ENCODE peak calls at places on chromosomes 2 and 18, in six cellular contexts. One of them, this sample, is unnamed.

GRCh38 chr2:112751451-112752197 is 12.8 kb downstream of the CKAP2L start:
- DNase-seq in A549: no peak
- DNase-seq in HepG2: peak
- DNase-seq in GM12878: no peak
- DNase-seq in NB4: no peak
- DNase-seq in K562: no peak
- DNase-seq in this sample: peak

GRCh38 chr2:95075440-95075885 is 46.1 kb downstream of the MRPS5 start:
- DNase-seq in A549: no peak
- DNase-seq in HepG2: no peak
- DNase-seq in GM12878: no peak
- DNase-seq in NB4: no peak
- DNase-seq in K562: no peak
- DNase-seq in this sample: no peak

GRCh38 chr2:234422242-234422641 is 74.6 kb downstream of the ARL4C start:
- DNase-seq in A549: peak
- DNase-seq in HepG2: peak
- DNase-seq in GM12878: no peak
- DNase-seq in NB4: no peak
- DNase-seq in K562: no peak
- DNase-seq in this sample: peak

GRCh38 chr2:223815186-223815883 is 22.0 kb downstream of the AP1S3 start:
- DNase-seq in A549: peak
- DNase-seq in HepG2: peak
- DNase-seq in GM12878: no peak
- DNase-seq in NB4: no peak
- DNase-seq in K562: no peak
- DNase-seq in this sample: peak

GRCh38 chr2:190420822-190421221 is 12.7 kb downstream of the MFSD6 start:
- DNase-seq in A549: no peak
- DNase-seq in HepG2: no peak
- DNase-seq in GM12878: no peak
- DNase-seq in NB4: no peak
- DNase-seq in K562: no peak
- DNase-seq in this sample: no peak

GRCh38 chr2:43083278-43083677 is 143.1 kb downstream of the ZFP36L2 start:
- DNase-seq in A549: no peak
- DNase-seq in HepG2: no peak
- DNase-seq in GM12878: no peak
- DNase-seq in NB4: no peak
- DNase-seq in K562: no peak
- DNase-seq in this sample: peak

GRCh38 chr2:15094161-15094560 is 461.6 kb downstream of the LRATD1 start:
- DNase-seq in A549: no peak
- DNase-seq in HepG2: no peak
- DNase-seq in GM12878: no peak
- DNase-seq in NB4: no peak
- DNase-seq in K562: no peak
- DNase-seq in this sample: no peak

GRCh38 chr2:64019083-64019974 is at the start of gene VPS54:
- DNase-seq in A549: peak
- DNase-seq in HepG2: peak
- DNase-seq in GM12878: no peak
- DNase-seq in NB4: peak
- DNase-seq in K562: peak
- DNase-seq in this sample: peak

GRCh38 chr2:86297382-86298147 is 39.9 kb downstream of the REEP1 start:
- DNase-seq in A549: no peak
- DNase-seq in HepG2: no peak
- DNase-seq in GM12878: no peak
- DNase-seq in NB4: peak
- DNase-seq in K562: peak
- DNase-seq in this sample: no peak

GRCh38 chr2:105683145-105683544 is 61.6 kb upstream of the NCK2 start:
- DNase-seq in A549: no peak
- DNase-seq in HepG2: no peak
- DNase-seq in GM12878: no peak
- DNase-seq in NB4: peak
- DNase-seq in K562: no peak
- DNase-seq in this sample: no peak

GRCh38 chr2:147094077-147094476 is 750.8 kb upstream of the ACVR2A start:
- DNase-seq in A549: no peak
- DNase-seq in HepG2: no peak
- DNase-seq in GM12878: no peak
- DNase-seq in NB4: no peak
- DNase-seq in K562: no peak
- DNase-seq in this sample: no peak

GRCh38 chr2:8135051-8135675 is 546.7 kb upstream of the ID2 start:
- DNase-seq in A549: no peak
- DNase-seq in HepG2: no peak
- DNase-seq in GM12878: no peak
- DNase-seq in NB4: peak
- DNase-seq in K562: no peak
- DNase-seq in this sample: no peak

GRCh38 chr2:52918551-52918950 is 849.1 kb upstream of the CHAC2 start:
- DNase-seq in A549: no peak
- DNase-seq in HepG2: no peak
- DNase-seq in GM12878: no peak
- DNase-seq in NB4: no peak
- DNase-seq in K562: no peak
- DNase-seq in this sample: no peak

GRCh38 chr2:212367431-212367830 is 171.2 kb downstream of the ERBB4 start:
- DNase-seq in A549: no peak
- DNase-seq in HepG2: no peak
- DNase-seq in GM12878: no peak
- DNase-seq in NB4: no peak
- DNase-seq in K562: no peak
- DNase-seq in this sample: no peak

GRCh38 chr2:233021771-233022170 is 8.7 kb upstream of the NGEF start:
- DNase-seq in A549: no peak
- DNase-seq in HepG2: no peak
- DNase-seq in GM12878: no peak
- DNase-seq in NB4: no peak
- DNase-seq in K562: peak
- DNase-seq in this sample: no peak

GRCh38 chr2:36277146-36277808 is 78.3 kb upstream of the CRIM1 start:
- DNase-seq in A549: no peak
- DNase-seq in HepG2: no peak
- DNase-seq in GM12878: no peak
- DNase-seq in NB4: peak
- DNase-seq in K562: no peak
- DNase-seq in this sample: peak

GRCh38 chr2:96119981-96120720 is 3.8 kb upstream of the ADRA2B start:
- DNase-seq in A549: no peak
- DNase-seq in HepG2: no peak
- DNase-seq in GM12878: no peak
- DNase-seq in NB4: peak
- DNase-seq in K562: no peak
- DNase-seq in this sample: no peak

GRCh38 chr18:61635901-61636528 is 256.8 kb downstream of the RNF152 start:
- DNase-seq in A549: no peak
- DNase-seq in HepG2: peak
- DNase-seq in GM12878: no peak
- DNase-seq in NB4: peak
- DNase-seq in K562: peak
- DNase-seq in this sample: peak

GRCh38 chr2:179596018-179596417 is 265.4 kb downstream of the ZNF385B start:
- DNase-seq in A549: no peak
- DNase-seq in HepG2: no peak
- DNase-seq in GM12878: no peak
- DNase-seq in NB4: no peak
- DNase-seq in K562: no peak
- DNase-seq in this sample: no peak

GRCh38 chr2:28470759-28471158 is 25.1 kb upstream of the PLB1 start:
- DNase-seq in A549: no peak
- DNase-seq in HepG2: no peak
- DNase-seq in GM12878: no peak
- DNase-seq in NB4: no peak
- DNase-seq in K562: no peak
- DNase-seq in this sample: no peak

GRCh38 chr2:231057590-231057989 is 923 bp downstream of the PSMD1 start:
- DNase-seq in A549: no peak
- DNase-seq in HepG2: no peak
- DNase-seq in GM12878: no peak
- DNase-seq in NB4: no peak
- DNase-seq in K562: peak
- DNase-seq in this sample: peak

GRCh38 chr2:17878222-17879136 is at the start of gene KCNS3:
- DNase-seq in A549: peak
- DNase-seq in HepG2: no peak
- DNase-seq in GM12878: no peak
- DNase-seq in NB4: no peak
- DNase-seq in K562: peak
- DNase-seq in this sample: peak

GRCh38 chr18:40371673-40372072 is 1583.4 kb upstream of the PIK3C3 start:
- DNase-seq in A549: no peak
- DNase-seq in HepG2: no peak
- DNase-seq in GM12878: no peak
- DNase-seq in NB4: no peak
- DNase-seq in K562: no peak
- DNase-seq in this sample: peak

GRCh38 chr18:68445668-68446426 is 269.1 kb downstream of the TMX3 start:
- DNase-seq in A549: no peak
- DNase-seq in HepG2: no peak
- DNase-seq in GM12878: no peak
- DNase-seq in NB4: no peak
- DNase-seq in K562: no peak
- DNase-seq in this sample: no peak

GRCh38 chr18:58046087-58046793 is 2.2 kb downstream of the NEDD4L start:
- DNase-seq in A549: no peak
- DNase-seq in HepG2: peak
- DNase-seq in GM12878: no peak
- DNase-seq in NB4: no peak
- DNase-seq in K562: no peak
- DNase-seq in this sample: no peak

GRCh38 chr2:158845869-158846268 is 50.8 kb downstream of the DAPL1 start:
- DNase-seq in A549: no peak
- DNase-seq in HepG2: no peak
- DNase-seq in GM12878: no peak
- DNase-seq in NB4: no peak
- DNase-seq in K562: no peak
- DNase-seq in this sample: peak

GRCh38 chr2:237122214-237122666 is 36.6 kb downstream of the COPS8 start:
- DNase-seq in A549: peak
- DNase-seq in HepG2: peak
- DNase-seq in GM12878: no peak
- DNase-seq in NB4: peak
- DNase-seq in K562: peak
- DNase-seq in this sample: peak

GRCh38 chr18:79903787-79904356 is 47.6 kb downstream of the SLC66A2 start:
- DNase-seq in A549: no peak
- DNase-seq in HepG2: no peak
- DNase-seq in GM12878: no peak
- DNase-seq in NB4: no peak
- DNase-seq in K562: no peak
- DNase-seq in this sample: no peak

GRCh38 chr2:20132990-20133535 is 81.6 kb upstream of the LAPTM4A start:
- DNase-seq in A549: no peak
- DNase-seq in HepG2: no peak
- DNase-seq in GM12878: no peak
- DNase-seq in NB4: no peak
- DNase-seq in K562: no peak
- DNase-seq in this sample: no peak

GRCh38 chr2:20128506-20129319 is 77.3 kb upstream of the LAPTM4A start:
- DNase-seq in A549: no peak
- DNase-seq in HepG2: no peak
- DNase-seq in GM12878: no peak
- DNase-seq in NB4: no peak
- DNase-seq in K562: no peak
- DNase-seq in this sample: no peak

GRCh38 chr2:20130821-20131645 is 79.6 kb upstream of the LAPTM4A start:
- DNase-seq in A549: no peak
- DNase-seq in HepG2: no peak
- DNase-seq in GM12878: no peak
- DNase-seq in NB4: no peak
- DNase-seq in K562: no peak
- DNase-seq in this sample: no peak

GRCh38 chr2:20126469-20126868 is 75.0 kb upstream of the LAPTM4A start:
- DNase-seq in A549: no peak
- DNase-seq in HepG2: no peak
- DNase-seq in GM12878: no peak
- DNase-seq in NB4: no peak
- DNase-seq in K562: no peak
- DNase-seq in this sample: no peak

GRCh38 chr2:20129320-20130274 is 78.2 kb upstream of the LAPTM4A start:
- DNase-seq in A549: no peak
- DNase-seq in HepG2: no peak
- DNase-seq in GM12878: no peak
- DNase-seq in NB4: no peak
- DNase-seq in K562: no peak
- DNase-seq in this sample: no peak
- TF ChIP-seq MYC in A549: no peak
- TF ChIP-seq MYC in HepG2: no peak
- TF ChIP-seq MYC in GM12878: no peak
- TF ChIP-seq MYC in NB4: no peak
- TF ChIP-seq MYC in K562: no peak
- TF ChIP-seq MYC in this sample: no peak

DNA sequence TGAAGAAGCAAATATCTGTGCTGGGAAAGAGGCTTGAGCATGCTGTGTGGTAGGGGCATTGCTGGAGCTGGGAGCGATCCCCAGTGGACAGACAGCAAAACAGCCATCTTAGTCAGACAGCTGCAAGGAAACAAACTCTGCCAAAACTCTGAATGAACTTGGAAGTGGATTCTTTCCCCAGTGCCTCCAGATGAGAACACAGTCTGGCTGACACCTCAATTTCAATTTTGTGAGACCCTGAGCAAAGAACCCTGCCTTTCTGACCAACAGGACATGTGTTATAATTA is 23.2 kb upstream of the FAP start:
- DNase-seq in A549: no peak
- DNase-seq in HepG2: no peak
- DNase-seq in GM12878: no peak
- DNase-seq in NB4: no peak
- DNase-seq in K562: no peak
- DNase-seq in this sample: no peak
- TF ChIP-seq MYC in A549: no peak
- TF ChIP-seq MYC in HepG2: no peak
- TF ChIP-seq MYC in GM12878: no peak
- TF ChIP-seq MYC in NB4: no peak
- TF ChIP-seq MYC in K562: no peak
- TF ChIP-seq MYC in this sample: no peak

DNA sequence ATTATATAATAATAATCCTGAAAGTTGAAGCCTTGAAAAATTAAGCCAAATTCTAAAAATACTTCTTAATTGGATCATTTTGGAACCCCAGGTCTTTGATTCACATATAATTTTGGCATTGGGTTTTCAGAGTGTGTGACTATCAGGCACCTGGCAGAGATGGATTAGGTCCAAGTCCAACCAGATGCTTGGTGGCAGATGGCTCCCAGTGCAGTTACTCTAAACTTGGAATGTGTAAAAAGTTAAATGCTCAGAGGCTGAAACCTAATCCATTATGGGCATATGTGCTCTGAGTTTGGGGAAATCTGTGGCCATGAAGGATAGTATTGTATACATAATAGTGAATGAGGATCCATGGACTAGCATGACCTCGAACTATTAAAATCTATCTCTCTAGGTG is 333.1 kb downstream of the RPRM start:
- DNase-seq in A549: no peak
- DNase-seq in HepG2: no peak
- DNase-seq in GM12878: no peak
- DNase-seq in NB4: no peak
- DNase-seq in K562: no peak
- DNase-seq in this sample: no peak
- TF ChIP-seq MYC in A549: no peak
- TF ChIP-seq MYC in HepG2: no peak
- TF ChIP-seq MYC in GM12878: no peak
- TF ChIP-seq MYC in NB4: no peak
- TF ChIP-seq MYC in K562: no peak
- TF ChIP-seq MYC in this sample: no peak

GRCh38 chr2:113979172-113980128 is 89.6 kb downstream of the ACTR3 start:
- DNase-seq in A549: no peak
- DNase-seq in HepG2: no peak
- DNase-seq in GM12878: no peak
- DNase-seq in NB4: peak
- DNase-seq in K562: no peak
- DNase-seq in this sample: no peak
- TF ChIP-seq MYC in A549: no peak
- TF ChIP-seq MYC in HepG2: peak
- TF ChIP-seq MYC in GM12878: no peak
- TF ChIP-seq MYC in NB4: no peak
- TF ChIP-seq MYC in K562: no peak
- TF ChIP-seq MYC in this sample: no peak